ENCODE peak calls at places on chromosomes 7 and 10, in six cellular contexts. B is foreskin fibroblast, D is fibroblast of lung, G is IMR-90, W is A549, R is GM12865. E is an unnamed sample.

GRCh38 chr7:34066411-34066810 is 161.1 kb downstream of the BMPER start:
- DNase-seq in D (no peak), G (no peak), W (no peak), R (no peak), B (no peak), E (no peak)

GRCh38 chr10:33927347-33927746 is 592.9 kb upstream of the NRP1 start:
- DNase-seq in B (no peak), R (no peak), G (no peak), W (no peak), D (peak), E (no peak)

GRCh38 chr7:27237735-27238334 is 4.8 kb upstream of the EVX1 start:
- DNase-seq in R (no peak), B (peak), W (no peak), G (peak), D (peak), E (peak)

GRCh38 chr10:98570764-98571163 is 124.0 kb upstream of the HPS1 start:
- DNase-seq in W (no peak), G (no peak), B (no peak), D (no peak), R (no peak), E (no peak)

GRCh38 chr10:78307576-78307975 is 273.9 kb downstream of the RPS24 start:
- DNase-seq in D (no peak), R (no peak), G (no peak), W (no peak), B (no peak), E (no peak)

GRCh38 chr10:92110039-92110794 is 180.7 kb downstream of the CPEB3 start:
- DNase-seq in D (peak), W (no peak), B (peak), R (no peak), G (peak), E (no peak)

GRCh38 chr7:91263359-91264082 is 712 bp upstream of the FZD1 start:
- DNase-seq in G (no peak), W (peak), B (peak), R (peak), D (no peak), E (no peak)

GRCh38 chr7:50739744-50740455 is 42.8 kb downstream of the GRB10 start:
- DNase-seq in W (no peak), R (peak), G (no peak), D (peak), B (peak), E (no peak)

GRCh38 chr7:80127412-80128150 is 7.0 kb upstream of the GNAI1 start:
- DNase-seq in B (no peak), G (no peak), W (no peak), D (no peak), R (no peak), E (no peak)

GRCh38 chr10:48439581-48440041 is 133.1 kb downstream of the MAPK8 start:
- DNase-seq in D (peak), R (no peak), B (peak), G (peak), W (no peak), E (no peak)

GRCh38 chr7:22979251-22979650 is 34.7 kb downstream of the HYCC1 start:
- DNase-seq in D (no peak), W (no peak), B (no peak), R (no peak), G (no peak), E (no peak)

GRCh38 chr7:48255046-48255445 is 83.8 kb downstream of the ABCA13 start:
- DNase-seq in W (no peak), D (peak), G (peak), R (peak), B (no peak), E (no peak)

GRCh38 chr7:122055072-122055471 is 89.0 kb downstream of the AASS start:
- DNase-seq in D (no peak), B (no peak), G (no peak), W (no peak), R (no peak), E (no peak)

GRCh38 chr10:63431962-63432797 is 33.6 kb downstream of the JMJD1C start:
- DNase-seq in B (no peak), D (peak), R (peak), W (peak), G (peak), E (no peak)

GRCh38 chr10:60282771-60283353 is 106.8 kb downstream of the ANK3 start:
- DNase-seq in R (peak), W (peak), B (peak), D (peak), G (peak), E (peak)

GRCh38 chr10:3141361-3142005 is 31.1 kb downstream of the PITRM1 start:
- DNase-seq in D (peak), R (no peak), G (peak), B (no peak), W (no peak), E (no peak)

GRCh38 chr7:129401228-129401967 is 32.8 kb upstream of the STRIP2 start:
- DNase-seq in D (peak), B (peak), W (peak), G (no peak), R (no peak), E (no peak)

GRCh38 chr10:133327651-133328357 is 8.9 kb downstream of the CALY start:
- DNase-seq in G (peak), R (no peak), W (no peak), D (peak), B (no peak), E (no peak)

GRCh38 chr10:63671317-63671937 is 150.2 kb downstream of the REEP3 start:
- DNase-seq in D (peak), W (no peak), G (peak), R (no peak), B (peak), E (peak)

GRCh38 chr10:96319754-96320514 is 15.7 kb downstream of the DNTT start:
- DNase-seq in D (peak), W (peak), G (no peak), R (no peak), B (no peak), E (no peak)

GRCh38 chr10:26437637-26438461 is at the start of gene APBB1IP:
- DNase-seq in D (peak), W (no peak), R (peak), G (no peak), B (peak), E (no peak)

GRCh38 chr7:35533877-35534276 is 161.1 kb downstream of the HERPUD2 start:
- DNase-seq in G (no peak), D (no peak), B (no peak), W (no peak), R (no peak), E (no peak)

GRCh38 chr7:35536396-35536826 is 158.5 kb downstream of the HERPUD2 start:
- DNase-seq in R (no peak), G (no peak), W (no peak), B (no peak), D (no peak), E (no peak)

GRCh38 chr7:35537067-35538023 is 157.6 kb downstream of the HERPUD2 start:
- DNase-seq in R (peak), G (peak), W (peak), D (peak), B (peak), E (no peak)
- H3K4me3 ChIP-seq in R (no peak), G (peak), W (peak), D (peak), B (peak), E (peak)

GRCh38 chr7:44196450-44196872 is 4.3 kb upstream of the YKT6 start:
- DNase-seq in D (peak), B (peak), W (peak), R (peak), G (peak), E (no peak)
- TF ChIP-seq CTCF in D (peak), B (peak), W (peak), R (peak), G (peak), E (peak)

GRCh38 chr7:140654109-140654387 is 13.4 kb upstream of the DENND2A start:
- DNase-seq in D (no peak), R (no peak), G (no peak), B (no peak), W (no peak), E (no peak)
- H3K4me3 ChIP-seq in D (no peak), R (no peak), G (no peak), B (no peak), W (no peak), E (no peak)

GRCh38 chr7:12131122-12131521 is 80.0 kb upstream of the TMEM106B start:
- DNase-seq in B (no peak), G (no peak), D (no peak), R (no peak), W (no peak), E (no peak)
- TF ChIP-seq CTCF in B (no peak), G (no peak), D (no peak), R (no peak), W (no peak), E (no peak)